ENCODE peak calls at places on chromosomes 4 and X, in seven cellular contexts. G is body of pancreas, A is KG1, V is HS-5, B is LoVo, F is Ammon's horn, D is GM04504. C is an unnamed sample.

GRCh38 chr4:1986578-1987210 is 22.1 kb downstream of the NELFA start:
- DNase-seq in G (no peak), D (no peak), F (no peak), V (no peak), B (no peak), A (no peak), C (no peak)

GRCh38 chrX:20974326-20974725 is 399.9 kb upstream of the CNKSR2 start:
- DNase-seq in G (no peak), B (no peak), F (no peak), A (no peak), V (peak; percentile 14), D (no peak), C (no peak)

GRCh38 chr4:6582889-6583504 is 8.0 kb downstream of the MAN2B2 start:
- DNase-seq in B (no peak), G (no peak), A (no peak), F (no peak), V (no peak), D (no peak), C (no peak)

GRCh38 chr4:151117371-151117962 is 18.0 kb downstream of the RPS3A start:
- DNase-seq in G (peak; percentile 61), F (peak; percentile 64), B (peak; percentile 64), A (no peak), V (peak; percentile 33), D (peak; percentile 39), C (peak; percentile 55)

GRCh38 chr4:86939123-86939522 is 4.3 kb downstream of the AFF1 start:
- DNase-seq in F (no peak), V (no peak), D (no peak), A (no peak), G (no peak), B (no peak), C (no peak)

GRCh38 chr4:159027535-159027934 is 75.3 kb upstream of the RAPGEF2 start:
- DNase-seq in V (no peak), G (no peak), F (no peak), A (no peak), B (no peak), D (no peak), C (no peak)

GRCh38 chr4:129179276-129179675 is 83.3 kb downstream of the C4orf33 start:
- DNase-seq in G (no peak), V (no peak), A (no peak), D (no peak), B (no peak), F (no peak), C (no peak)

GRCh38 chrX:105876658-105877057 is 54.3 kb downstream of the NRK start:
- DNase-seq in D (no peak), B (peak; percentile 4), F (no peak), V (no peak), G (no peak), A (no peak), C (no peak)

GRCh38 chr4:119300072-119300387 is 21.9 kb downstream of the FABP2 start:
- DNase-seq in V (peak; percentile 33), B (no peak), A (no peak), D (peak; percentile 28), F (peak; percentile 45), G (peak; percentile 50), C (peak; percentile 50)

GRCh38 chrX:114152130-114152529 is 431.8 kb upstream of the HTR2C start:
- DNase-seq in B (no peak), D (no peak), G (no peak), V (peak; percentile 60), A (no peak), F (no peak), C (no peak)

GRCh38 chr4:36618102-36618501 is 336.7 kb downstream of the DTHD1 start:
- DNase-seq in F (no peak), D (no peak), B (no peak), G (no peak), V (no peak), A (no peak), C (no peak)

GRCh38 chr4:189941005-189941450 is 356 bp downstream of the FRG1 start:
- DNase-seq in F (no peak), B (no peak), A (no peak), D (no peak), G (no peak), V (no peak), C (no peak)

GRCh38 chr4:122617597-122618593 is 3.0 kb downstream of the IL21 start:
- DNase-seq in D (no peak), B (no peak), F (peak; percentile 5), G (no peak), A (no peak), V (no peak), C (peak; percentile 44)

GRCh38 chrX:33053001-33053400 is 158.3 kb downstream of the DMD start:
- DNase-seq in F (no peak), D (no peak), G (no peak), A (no peak), B (no peak), V (no peak), C (no peak)

GRCh38 chr4:13386405-13387107 is 97.6 kb downstream of the RAB28 start:
- DNase-seq in G (no peak), A (no peak), F (no peak), B (no peak), V (no peak), D (no peak), C (no peak)

GRCh38 chr4:137677851-137678250 is 145.6 kb upstream of the PCDH18 start:
- DNase-seq in G (no peak), D (peak; percentile 63), V (peak; percentile 57), B (no peak), F (no peak), A (no peak), C (no peak)

GRCh38 chr4:46927201-46927600 is 18.2 kb upstream of the COX7B2 start:
- DNase-seq in F (no peak), D (no peak), G (no peak), V (no peak), B (no peak), A (no peak), C (no peak)

GRCh38 chr4:73589261-73589847 is 30.9 kb downstream of the RASSF6 start:
- DNase-seq in B (no peak), D (peak; percentile 64), V (peak; percentile 49), F (no peak), G (no peak), A (no peak), C (no peak)

GRCh38 chrX:103879339-103879738 is 47.3 kb upstream of the RAB9B start:
- DNase-seq in G (no peak), F (no peak), D (no peak), A (no peak), B (no peak), V (peak; percentile 41), C (no peak)

GRCh38 chr4:145289403-145290076 is 109.2 kb upstream of the OTUD4 start:
- DNase-seq in A (no peak), B (no peak), G (no peak), V (no peak), F (no peak), D (peak; percentile 27), C (no peak)

GRCh38 chr4:89022426-89023128 is 34.4 kb downstream of the FAM13A start:
- DNase-seq in B (no peak), D (no peak), F (no peak), A (no peak), G (no peak), V (no peak), C (no peak)

GRCh38 chr4:112908511-112908910 is 140.9 kb upstream of the ANK2 start:
- DNase-seq in D (no peak), B (no peak), V (no peak), G (no peak), F (no peak), A (no peak), C (no peak)

GRCh38 chrX:153999359-154000037 is 20.2 kb downstream of the IRAK1 start:
- DNase-seq in G (no peak), A (no peak), B (no peak), D (no peak), F (no peak), V (no peak), C (no peak)

C was measured in thyroid gland.